ENCODE peak calls at places on chromosomes 5 and 9, in eight cellular contexts. S, P, W, T, Y, F, Q and X are unnamed samples.

GRCh38 chr5:179699640-179700298 is 1.0 kb downstream of the CANX start:
- DNase-seq in T (peak), S (peak), Y (no peak), P (peak), F (no peak), Q (peak), W (peak), X (no peak)

GRCh38 chr9:134062461-134063087 is 5.3 kb downstream of the BRD3 start:
- DNase-seq in Q (no peak), T (no peak), S (no peak), F (no peak), Y (no peak), W (no peak), P (no peak), X (no peak)

GRCh38 chr5:31378838-31379237 is 153.1 kb downstream of the DROSHA start:
- DNase-seq in Y (no peak), W (no peak), P (no peak), S (peak), F (no peak), Q (no peak), T (no peak), X (no peak)

GRCh38 chr9:94639045-94639995 is at the start of gene FBP1:
- DNase-seq in W (peak), S (no peak), T (no peak), Y (peak), Q (peak), P (peak), F (peak), X (peak)

GRCh38 chr5:119311688-119312087 is 44.1 kb upstream of the TNFAIP8 start:
- DNase-seq in S (no peak), Q (no peak), Y (no peak), F (no peak), W (no peak), P (no peak), T (no peak), X (no peak)

GRCh38 chr5:126444137-126444536 is 20.9 kb downstream of the GRAMD2B start:
- DNase-seq in F (no peak), S (no peak), T (no peak), W (no peak), Q (no peak), Y (no peak), P (no peak), X (no peak)

GRCh38 chr9:126317513-126317912 is 9.1 kb upstream of the MVB12B start:
- DNase-seq in T (peak), Q (no peak), F (no peak), W (no peak), P (peak), Y (no peak), S (no peak), X (no peak)

GRCh38 chr5:93092349-93093105 is 488.5 kb downstream of the NR2F1-AS1 start:
- DNase-seq in P (no peak), F (no peak), T (peak), W (no peak), S (peak), Y (no peak), Q (no peak), X (no peak)

GRCh38 chr9:73683862-73684591 is 532.4 kb downstream of the ANXA1 start:
- DNase-seq in S (peak), F (no peak), T (peak), W (no peak), Y (no peak), Q (peak), P (no peak), X (no peak)

GRCh38 chr5:139565411-139566305 is 4.5 kb downstream of the UBE2D2 start:
- DNase-seq in F (no peak), S (no peak), T (no peak), W (peak), Y (no peak), P (peak), Q (no peak), X (no peak)

GRCh38 chr5:161546463-161547301 is at the start of gene GABRB2:
- DNase-seq in Q (no peak), F (no peak), T (peak), Y (peak), W (peak), S (peak), P (peak), X (no peak)

GRCh38 chr5:1950708-1951103 is 68.0 kb upstream of the IRX4 start:
- DNase-seq in Y (no peak), T (peak), F (no peak), W (no peak), S (no peak), Q (no peak), P (no peak), X (no peak)

GRCh38 chr9:88488166-88488565 is 46.8 kb upstream of the NXNL2 start:
- DNase-seq in Q (no peak), S (no peak), F (no peak), Y (no peak), P (no peak), W (no peak), T (no peak), X (no peak)

GRCh38 chr9:123401879-123402513 is 46.0 kb downstream of the CRB2 start:
- DNase-seq in S (peak), P (peak), F (no peak), T (peak), Q (peak), Y (no peak), W (peak), X (no peak)

GRCh38 chr9:68704804-68705635 is at the start of gene PIP5K1B:
- DNase-seq in Y (peak), W (peak), T (peak), P (peak), S (peak), F (peak), Q (peak), X (peak)